ENCODE peak calls at places on chromosomes 13 and 19, in seven cellular contexts. F is tibial artery, O is Peyer's patch, D is HepG2, N is PC-3, Q is transverse colon, C is body of pancreas. M is an unnamed sample.

GRCh38 chr19:40811478-40812341 is 12.7 kb downstream of the EGLN2 start:
- DNase-seq in N (no peak), F (no peak), C (no peak), O (no peak), D (no peak), Q (no peak), M (peak)

GRCh38 chr13:98851276-98851675 is 98.8 kb upstream of the SLC15A1 start:
- DNase-seq in N (no peak), Q (no peak), C (no peak), O (no peak), F (no peak), D (no peak), M (no peak)

GRCh38 chr19:45455707-45456499 is 11.9 kb upstream of the FOSB start:
- DNase-seq in F (peak), Q (peak), O (peak), C (peak), N (peak), D (peak), M (peak)

GRCh38 chr13:66225071-66225470 is 1005.1 kb downstream of the PCDH9 start:
- DNase-seq in O (no peak), C (no peak), N (no peak), D (no peak), F (no peak), Q (no peak), M (no peak)

GRCh38 chr13:114147803-114148520 is 15.5 kb upstream of the RASA3 start:
- DNase-seq in F (peak), D (no peak), O (peak), C (no peak), N (no peak), Q (no peak), M (no peak)

GRCh38 chr13:60178327-60178726 is 14.6 kb upstream of the DIAPH3 start:
- DNase-seq in O (no peak), Q (no peak), N (no peak), C (no peak), F (no peak), D (no peak), M (no peak)

GRCh38 chr19:18466354-18466753 is 28.4 kb upstream of the ISYNA1 start:
- DNase-seq in C (no peak), Q (no peak), N (no peak), D (no peak), F (no peak), O (no peak), M (no peak)

GRCh38 chr13:94329754-94330551 is 149.5 kb downstream of the DCT start:
- DNase-seq in O (no peak), F (peak), D (peak), Q (no peak), N (peak), C (no peak), M (no peak)

GRCh38 chr19:51094696-51095279 is 12.1 kb upstream of the KLK14 start:
- DNase-seq in N (peak), F (no peak), Q (no peak), D (peak), C (peak), O (no peak), M (no peak)

GRCh38 chr19:5827891-5828660 is 11.4 kb downstream of the FUT6 start:
- DNase-seq in C (peak), Q (peak), O (peak), N (peak), F (peak), D (peak), M (peak)

GRCh38 chr19:9130965-9131364 is 4.2 kb upstream of the OR7G3 start:
- DNase-seq in D (no peak), N (no peak), C (no peak), O (no peak), F (no peak), Q (no peak), M (no peak)

GRCh38 chr13:29543230-29544215 is 52.0 kb downstream of the SLC7A1 start:
- DNase-seq in O (peak), Q (no peak), C (no peak), D (peak), N (peak), F (no peak), M (peak)

GRCh38 chr13:113638173-113638746 is 19.7 kb downstream of the ATP4B start:
- DNase-seq in C (no peak), D (no peak), O (peak), F (peak), N (no peak), Q (peak), M (no peak)

GRCh38 chr19:3075605-3076431 is 13.5 kb upstream of the TLE5 start:
- DNase-seq in O (peak), F (no peak), D (no peak), Q (peak), C (peak), N (peak), M (peak)

GRCh38 chr13:23695711-23696512 is 125.7 kb downstream of the TNFRSF19 start:
- DNase-seq in F (no peak), N (no peak), C (no peak), D (no peak), O (no peak), Q (no peak), M (peak)

GRCh38 chr13:36362251-36362650 is 16.1 kb upstream of the SPART start:
- DNase-seq in F (no peak), Q (no peak), D (no peak), C (no peak), N (peak), O (no peak), M (no peak)

GRCh38 chr19:42850981-42851717 is 28.4 kb downstream of the PSG1 start:
- DNase-seq in C (peak), F (peak), D (peak), O (no peak), Q (peak), N (peak), M (no peak)

GRCh38 chr19:1592023-1592754 is 476 bp downstream of the MBD3 start:
- DNase-seq in N (peak), O (peak), D (peak), Q (peak), C (peak), F (peak), M (peak)

GRCh38 chr13:93771782-93772181 is 545.2 kb downstream of the GPC6 start:
- DNase-seq in F (no peak), D (no peak), Q (no peak), N (peak), C (no peak), O (no peak), M (no peak)

GRCh38 chr19:51114087-51114714 is 6.0 kb upstream of the CTU1 start:
- DNase-seq in F (no peak), D (no peak), Q (no peak), O (no peak), N (no peak), C (no peak), M (no peak)

GRCh38 chr13:53105477-53105876 is 76.9 kb downstream of the OLFM4 start:
- DNase-seq in F (no peak), O (no peak), C (no peak), N (no peak), D (no peak), Q (no peak), M (no peak)

GRCh38 chr19:18173572-18174294 is at the start of gene IFI30:
- DNase-seq in O (peak), F (peak), D (peak), Q (peak), N (peak), C (peak), M (peak)

GRCh38 chr19:52898101-52898500 is 666 bp upstream of the ZNF320 start:
- DNase-seq in Q (no peak), C (no peak), O (no peak), D (no peak), F (no peak), N (no peak), M (no peak)

GRCh38 chr19:45547965-45548609 is 36.5 kb downstream of the OPA3 start:
- DNase-seq in D (no peak), O (peak), C (no peak), F (no peak), Q (peak), N (peak), M (peak)

GRCh38 chr13:19634129-19634740 is 776 bp downstream of the MPHOSPH8 start:
- DNase-seq in N (peak), D (peak), O (no peak), Q (peak), C (peak), F (no peak), M (no peak)

GRCh38 chr13:23899555-23899954 is 2.3 kb upstream of the C1QTNF9B start:
- DNase-seq in D (peak), C (peak), N (peak), O (no peak), F (no peak), Q (no peak), M (peak)

GRCh38 chr19:38049105-38049649 is 142.2 kb downstream of the SIPA1L3 start:
- DNase-seq in O (no peak), D (no peak), N (no peak), C (no peak), Q (peak), F (no peak), M (no peak)

GRCh38 chr19:5926641-5927438 is 12.8 kb downstream of the CAPS start:
- DNase-seq in F (peak), C (no peak), Q (peak), O (no peak), N (no peak), D (no peak), M (no peak)

GRCh38 chr19:9700229-9700981 is 25.5 kb upstream of the ZNF562 start:
- DNase-seq in D (no peak), F (no peak), Q (no peak), N (no peak), O (no peak), C (no peak), M (no peak)

GRCh38 chr19:43425567-43426392 is 11.1 kb downstream of the TEX101 start:
- DNase-seq in O (peak), C (peak), F (no peak), N (peak), D (no peak), Q (peak), M (peak)

GRCh38 chr19:45137179-45137761 is 23.5 kb downstream of the NKPD1 start:
- DNase-seq in O (no peak), N (no peak), D (no peak), F (no peak), Q (peak), C (no peak), M (no peak)

DNA sequence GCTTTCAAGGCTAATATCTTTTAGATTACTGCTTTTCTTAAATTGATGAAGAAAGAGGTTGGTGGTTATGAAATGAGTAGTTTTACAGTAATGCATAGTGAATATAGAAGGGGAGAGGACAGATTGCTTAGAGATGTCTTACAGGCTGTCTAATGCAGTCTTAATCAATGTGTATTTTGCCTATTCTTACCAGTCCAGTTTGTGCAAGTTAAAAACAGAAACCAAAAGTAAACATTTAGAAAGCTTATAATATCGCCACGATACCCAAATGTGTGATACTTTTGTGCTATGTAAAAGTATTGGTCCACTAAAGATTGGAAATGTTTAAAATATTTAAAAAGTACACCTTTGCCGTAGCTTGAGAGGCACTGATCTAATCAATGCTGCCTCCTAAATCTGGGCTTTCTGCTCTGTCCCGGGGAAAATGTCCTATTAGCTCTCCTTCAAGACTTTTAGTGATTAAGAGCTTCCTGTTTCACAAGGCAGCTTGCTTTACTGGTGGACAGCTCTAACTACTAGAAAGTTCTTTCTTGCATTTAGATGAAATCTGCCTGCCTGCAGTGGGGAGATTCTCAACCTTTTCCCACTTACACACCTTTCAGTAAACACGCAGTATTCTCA is 64.7 kb downstream of the DNAJC15 start:
- DNase-seq in Q (no peak), N (peak), D (no peak), C (no peak), F (no peak), O (no peak), M (no peak)
- H3K4me3 ChIP-seq in Q (no peak), N (peak), D (no peak), C (peak), F (peak), O (peak), M (no peak)

GRCh38 chr19:14494451-14494850 is 1.5 kb downstream of the GIPC1 start:
- DNase-seq in N (no peak), Q (no peak), O (no peak), F (no peak), C (no peak), D (no peak), M (no peak)
- H3K27ac ChIP-seq in N (peak), Q (peak), O (peak), F (no peak), C (no peak), D (no peak), M (peak)

GRCh38 chr19:49761249-49761624 is 1.9 kb downstream of the TSKS start:
- DNase-seq in D (no peak), F (no peak), O (no peak), C (no peak), N (no peak), Q (no peak), M (no peak)
- H3K4me3 ChIP-seq in D (no peak), F (no peak), O (no peak), C (no peak), N (no peak), Q (no peak), M (no peak)

GRCh38 chr13:111459803-111460547 is 139.5 kb downstream of the TEX29 start:
- DNase-seq in Q (no peak), N (no peak), D (no peak), O (peak), C (no peak), F (no peak), M (no peak)

GRCh38 chr13:111462221-111462764 is 141.9 kb downstream of the TEX29 start:
- DNase-seq in D (no peak), Q (no peak), N (no peak), O (peak), F (no peak), C (no peak), M (no peak)

GRCh38 chr13:111460548-111461444 is 140.4 kb downstream of the TEX29 start:
- DNase-seq in N (peak), O (peak), D (peak), Q (peak), C (peak), F (no peak), M (no peak)

GRCh38 chr13:111461445-111462149 is 141.2 kb downstream of the TEX29 start:
- DNase-seq in F (no peak), Q (no peak), N (no peak), C (no peak), D (no peak), O (peak), M (no peak)

DNA sequence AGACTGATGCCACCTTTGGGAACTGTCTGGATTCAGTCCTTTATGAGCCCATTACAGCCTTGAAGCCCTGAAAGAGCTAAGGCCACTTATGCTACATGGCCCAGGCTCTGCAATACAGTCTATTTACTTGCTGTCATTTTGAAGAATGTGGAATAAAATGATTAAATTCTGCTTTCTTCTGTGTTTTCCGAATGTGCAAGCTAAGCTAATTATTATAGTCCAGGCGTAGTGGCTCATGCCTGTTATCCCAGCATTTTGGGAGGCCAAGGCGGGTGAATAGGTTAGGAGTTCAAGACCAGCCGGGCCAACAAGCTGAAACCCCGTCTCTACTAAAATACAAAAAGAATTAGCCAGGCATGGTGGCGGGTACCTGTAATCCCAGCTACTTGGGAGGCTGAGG is 142.5 kb downstream of the TEX29 start:
- DNase-seq in C (no peak), O (no peak), N (no peak), D (no peak), F (no peak), Q (no peak), M (no peak)
- H3K27ac ChIP-seq in C (no peak), O (no peak), N (no peak), D (no peak), F (no peak), Q (no peak), M (no peak)

GRCh38 chr13:71054358-71054757 is 812.6 kb downstream of the DACH1 start:
- DNase-seq in D (no peak), N (no peak), Q (no peak), C (no peak), O (no peak), F (no peak), M (no peak)

GRCh38 chr13:71056581-71056980 is 810.4 kb downstream of the DACH1 start:
- DNase-seq in N (no peak), D (no peak), Q (no peak), C (no peak), O (no peak), F (no peak), M (no peak)

GRCh38 chr13:71055047-71055446 is 812.0 kb downstream of the DACH1 start:
- DNase-seq in Q (no peak), N (no peak), F (no peak), D (no peak), C (no peak), O (no peak), M (no peak)

GRCh38 chr13:71051573-71051972 is 815.4 kb downstream of the DACH1 start:
- DNase-seq in C (no peak), D (no peak), F (no peak), N (no peak), O (no peak), Q (no peak), M (no peak)

GRCh38 chr13:71055644-71056043 is 811.4 kb downstream of the DACH1 start:
- DNase-seq in F (no peak), C (no peak), Q (no peak), N (no peak), O (no peak), D (no peak), M (no peak)
- H3K4me3 ChIP-seq in F (no peak), C (no peak), Q (no peak), N (no peak), O (no peak), D (no peak), M (no peak)

GRCh38 chr19:13861714-13862531 is 15.0 kb upstream of the NANOS3 start:
- DNase-seq in C (peak), D (peak), O (peak), N (peak), F (peak), Q (peak), M (peak)
- H3K27ac ChIP-seq in C (peak), D (peak), O (peak), N (peak), F (peak), Q (peak), M (peak)

GRCh38 chr13:32535748-32536147 is 2.8 kb downstream of the N4BP2L2 start:
- DNase-seq in C (no peak), F (no peak), D (no peak), Q (no peak), N (no peak), O (no peak), M (no peak)
- H3K4me3 ChIP-seq in C (no peak), F (no peak), D (no peak), Q (no peak), N (peak), O (no peak), M (no peak)

GRCh38 chr13:77698211-77699058 is 948 bp downstream of the SLAIN1 start:
- DNase-seq in C (peak), D (no peak), O (peak), N (peak), F (peak), Q (peak), M (peak)
- H3K27ac ChIP-seq in C (peak), D (no peak), O (peak), N (no peak), F (peak), Q (peak), M (no peak)

GRCh38 chr13:46860734-46861133 is 36.1 kb downstream of the HTR2A start:
- DNase-seq in D (no peak), C (no peak), F (no peak), O (no peak), N (no peak), Q (no peak), M (no peak)

GRCh38 chr13:46866150-46866549 is 30.7 kb downstream of the HTR2A start:
- DNase-seq in C (no peak), O (no peak), F (no peak), Q (peak), N (peak), D (peak), M (peak)

GRCh38 chr13:46861959-46862358 is 34.9 kb downstream of the HTR2A start:
- DNase-seq in F (no peak), C (no peak), Q (no peak), N (no peak), D (no peak), O (no peak), M (no peak)

GRCh38 chr13:46864941-46865340 is 31.9 kb downstream of the HTR2A start:
- DNase-seq in O (no peak), C (no peak), Q (no peak), D (no peak), N (peak), F (no peak), M (no peak)
- H3K4me3 ChIP-seq in O (no peak), C (no peak), Q (no peak), D (no peak), N (no peak), F (no peak), M (no peak)

GRCh38 chr13:72122661-72123060 is 255.7 kb upstream of the DACH1 start:
- DNase-seq in O (no peak), N (no peak), F (no peak), D (no peak), C (no peak), Q (no peak), M (no peak)

GRCh38 chr13:72129117-72129516 is 262.1 kb upstream of the DACH1 start:
- DNase-seq in O (no peak), C (no peak), D (no peak), Q (no peak), F (no peak), N (no peak), M (no peak)

GRCh38 chr13:72125561-72125960 is 258.6 kb upstream of the DACH1 start:
- DNase-seq in O (no peak), F (no peak), D (no peak), C (no peak), N (peak), Q (no peak), M (no peak)

GRCh38 chr13:72126424-72126823 is 259.4 kb upstream of the DACH1 start:
- DNase-seq in N (peak), D (no peak), C (no peak), Q (no peak), F (no peak), O (no peak), M (no peak)

DNA sequence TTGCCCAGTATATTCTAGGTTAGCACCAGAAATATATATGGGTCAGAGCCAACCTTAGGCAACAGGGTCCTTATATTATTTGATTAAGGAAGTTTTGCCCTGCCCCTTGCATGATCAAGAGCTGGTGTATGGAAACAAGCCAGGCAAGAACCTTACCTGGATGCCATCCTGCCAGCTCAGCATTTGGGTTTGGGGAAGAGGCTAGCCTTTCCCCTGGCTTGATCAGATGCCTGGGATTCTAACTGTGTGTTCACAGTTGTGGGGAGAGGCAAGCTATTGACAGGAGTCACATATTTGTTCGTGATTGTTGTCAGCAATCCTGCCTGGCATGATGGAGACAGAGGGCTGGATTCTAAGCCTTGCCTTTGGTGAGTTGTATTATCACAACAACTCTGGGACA is 260.0 kb upstream of the DACH1 start:
- DNase-seq in Q (no peak), D (no peak), N (peak), O (no peak), C (no peak), F (no peak), M (no peak)
- H3K27ac ChIP-seq in Q (no peak), D (no peak), N (peak), O (no peak), C (no peak), F (no peak), M (no peak)